ENCODE peak calls at places on chromosomes 5 and 9, in ten cellular contexts. E, F, L, X, Z, Y, S, P, G and N are unnamed samples.

GRCh38 chr5:109145139-109145538 is 264.6 kb downstream of the PJA2 start:
- DNase-seq in E (no peak), F (no peak), L (no peak), X (no peak), Z (no peak), Y (no peak), S (no peak), P (no peak), G (no peak), N (no peak)

GRCh38 chr5:160477266-160477970 is 55.8 kb downstream of the PTTG1 start:
- DNase-seq in E (peak), F (no peak), L (no peak), X (no peak), Z (no peak), Y (no peak), S (no peak), P (no peak), G (no peak), N (peak)

GRCh38 chr9:2809692-2810423 is 34.0 kb downstream of the PUM3 start:
- DNase-seq in E (peak), F (no peak), L (no peak), X (no peak), Z (peak), Y (no peak), S (peak), P (no peak), G (no peak), N (no peak)

GRCh38 chr5:170774831-170775230 is 8.7 kb upstream of the GABRP start:
- DNase-seq in E (no peak), F (no peak), L (no peak), X (no peak), Z (no peak), Y (no peak), S (no peak), P (no peak), G (no peak), N (no peak)

GRCh38 chr9:112555844-112556482 is 69.3 kb downstream of the KIAA1958 start:
- DNase-seq in E (no peak), F (no peak), L (no peak), X (no peak), Z (no peak), Y (no peak), S (no peak), P (no peak), G (no peak), N (peak)

GRCh38 chr9:89837152-89837551 is 232.3 kb downstream of the GADD45G start:
- DNase-seq in E (no peak), F (no peak), L (no peak), X (no peak), Z (no peak), Y (no peak), S (no peak), P (no peak), G (no peak), N (no peak)

GRCh38 chr5:135391869-135392255 is 7.2 kb downstream of the MACROH2A1 start:
- DNase-seq in E (no peak), F (no peak), L (no peak), X (no peak), Z (no peak), Y (no peak), S (peak), P (no peak), G (no peak), N (no peak)

GRCh38 chr5:91111473-91112238 is 271.5 kb downstream of the ARRDC3 start:
- DNase-seq in E (no peak), F (no peak), L (no peak), X (no peak), Z (no peak), Y (no peak), S (no peak), P (no peak), G (no peak), N (no peak)

GRCh38 chr9:617441-618085 is 223.9 kb upstream of the DMRT1 start:
- DNase-seq in E (no peak), F (no peak), L (no peak), X (no peak), Z (no peak), Y (no peak), S (peak), P (no peak), G (no peak), N (no peak)

GRCh38 chr5:12480487-12480886 is 576.2 kb upstream of the CTNND2 start:
- DNase-seq in E (no peak), F (no peak), L (no peak), X (no peak), Z (no peak), Y (no peak), S (no peak), P (no peak), G (no peak), N (no peak)

GRCh38 chr9:68905129-68905528 is 108.8 kb downstream of the PRKACG start:
- DNase-seq in E (no peak), F (no peak), L (no peak), X (no peak), Z (no peak), Y (no peak), S (no peak), P (no peak), G (no peak), N (peak)

GRCh38 chr5:171317225-171317624 is 8.2 kb downstream of the TLX3 start:
- DNase-seq in E (no peak), F (no peak), L (no peak), X (no peak), Z (no peak), Y (peak), S (no peak), P (no peak), G (no peak), N (no peak)

GRCh38 chr5:168430303-168430702 is 56.0 kb upstream of the RARS1 start:
- DNase-seq in E (no peak), F (no peak), L (no peak), X (no peak), Z (no peak), Y (no peak), S (no peak), P (no peak), G (no peak), N (no peak)

GRCh38 chr5:39654715-39655114 is 229.9 kb upstream of the DAB2 start:
- DNase-seq in E (no peak), F (no peak), L (no peak), X (no peak), Z (no peak), Y (no peak), S (no peak), P (no peak), G (no peak), N (no peak)

GRCh38 chr5:112208699-112209615 is 210.1 kb downstream of the EPB41L4A start:
- DNase-seq in E (no peak), F (peak), L (no peak), X (no peak), Z (peak), Y (no peak), S (no peak), P (no peak), G (no peak), N (no peak)

GRCh38 chr5:1156033-1156753 is 44.3 kb upstream of the SLC12A7 start:
- DNase-seq in E (no peak), F (no peak), L (no peak), X (no peak), Z (no peak), Y (no peak), S (no peak), P (no peak), G (no peak), N (no peak)

GRCh38 chr5:3009605-3010004 is 258.1 kb upstream of the IRX2 start:
- DNase-seq in E (no peak), F (no peak), L (no peak), X (no peak), Z (no peak), Y (no peak), S (no peak), P (no peak), G (no peak), N (no peak)

GRCh38 chr5:150626853-150627276 is 13.6 kb upstream of the SYNPO start:
- DNase-seq in E (no peak), F (no peak), L (no peak), X (no peak), Z (no peak), Y (no peak), S (no peak), P (no peak), G (no peak), N (no peak)

GRCh38 chr5:64603676-64604075 is 86.6 kb upstream of the SHISAL2B start:
- DNase-seq in E (no peak), F (no peak), L (no peak), X (no peak), Z (peak), Y (no peak), S (no peak), P (no peak), G (no peak), N (no peak)

GRCh38 chr5:84693256-84693655 is 308.6 kb upstream of the EDIL3 start:
- DNase-seq in E (no peak), F (no peak), L (no peak), X (no peak), Z (no peak), Y (no peak), S (no peak), P (no peak), G (no peak), N (no peak)

GRCh38 chr9:130541533-130541932 is 37.8 kb upstream of the FUBP3 start:
- DNase-seq in E (no peak), F (no peak), L (no peak), X (no peak), Z (no peak), Y (no peak), S (no peak), P (no peak), G (no peak), N (no peak)

GRCh38 chr9:127096208-127096607 is 26.2 kb downstream of the ANGPTL2 start:
- DNase-seq in E (no peak), F (no peak), L (no peak), X (no peak), Z (no peak), Y (no peak), S (no peak), P (no peak), G (no peak), N (no peak)